ENCODE peak calls at places on chromosome 1, in nine cellular contexts. One of them, this sample, is unnamed. For H3K27me3, the result is how much of the 10 kb centered on the place peaks cover.

GRCh38 chr1:65512383-65512782 is 91.9 kb downstream of the LEPR start:
- DNase-seq in suprapubic skin: no peak
- DNase-seq in sigmoid colon: no peak
- DNase-seq in SK-N-SH: no peak
- DNase-seq in esophagus muscularis mucosa: no peak
- DNase-seq in transverse colon: no peak
- DNase-seq in upper lobe of left lung: no peak
- DNase-seq in H1: no peak
- DNase-seq in K562: no peak
- DNase-seq in this sample: no peak

GRCh38 chr1:85628791-85629531 is 48.4 kb downstream of the CCN1 start:
- DNase-seq in suprapubic skin: no peak
- DNase-seq in sigmoid colon: peak
- DNase-seq in SK-N-SH: no peak
- DNase-seq in esophagus muscularis mucosa: peak
- DNase-seq in transverse colon: peak
- DNase-seq in upper lobe of left lung: peak
- DNase-seq in H1: no peak
- DNase-seq in K562: peak
- DNase-seq in this sample: peak

GRCh38 chr1:30407030-30407861 is 316.1 kb downstream of the MATN1 start:
- DNase-seq in suprapubic skin: peak
- DNase-seq in sigmoid colon: peak
- DNase-seq in SK-N-SH: no peak
- DNase-seq in esophagus muscularis mucosa: peak
- DNase-seq in transverse colon: no peak
- DNase-seq in upper lobe of left lung: no peak
- DNase-seq in H1: no peak
- DNase-seq in K562: no peak
- DNase-seq in this sample: peak

GRCh38 chr1:22323846-22324504 is 127.7 kb upstream of the ZBTB40 start:
- DNase-seq in suprapubic skin: peak
- DNase-seq in sigmoid colon: peak
- DNase-seq in SK-N-SH: peak
- DNase-seq in esophagus muscularis mucosa: no peak
- DNase-seq in transverse colon: no peak
- DNase-seq in upper lobe of left lung: no peak
- DNase-seq in H1: no peak
- DNase-seq in K562: no peak
- DNase-seq in this sample: peak

GRCh38 chr1:17615157-17615556 is 75.7 kb downstream of the ARHGEF10L start:
- DNase-seq in suprapubic skin: no peak
- DNase-seq in sigmoid colon: no peak
- DNase-seq in SK-N-SH: no peak
- DNase-seq in esophagus muscularis mucosa: no peak
- DNase-seq in transverse colon: peak
- DNase-seq in upper lobe of left lung: no peak
- DNase-seq in H1: no peak
- DNase-seq in K562: no peak
- DNase-seq in this sample: no peak

GRCh38 chr1:12201343-12202189 is 28.3 kb upstream of the VPS13D start:
- DNase-seq in suprapubic skin: no peak
- DNase-seq in sigmoid colon: no peak
- DNase-seq in SK-N-SH: peak
- DNase-seq in esophagus muscularis mucosa: no peak
- DNase-seq in transverse colon: no peak
- DNase-seq in upper lobe of left lung: no peak
- DNase-seq in H1: no peak
- DNase-seq in K562: no peak
- DNase-seq in this sample: no peak

GRCh38 chr1:226108935-226109828 is 46.7 kb downstream of the H3-3A start:
- DNase-seq in suprapubic skin: no peak
- DNase-seq in sigmoid colon: peak
- DNase-seq in SK-N-SH: no peak
- DNase-seq in esophagus muscularis mucosa: no peak
- DNase-seq in transverse colon: no peak
- DNase-seq in upper lobe of left lung: no peak
- DNase-seq in H1: no peak
- DNase-seq in K562: peak
- DNase-seq in this sample: peak

GRCh38 chr1:168920456-168921094 is 185.9 kb upstream of the ATP1B1 start:
- DNase-seq in suprapubic skin: no peak
- DNase-seq in sigmoid colon: peak
- DNase-seq in SK-N-SH: no peak
- DNase-seq in esophagus muscularis mucosa: no peak
- DNase-seq in transverse colon: no peak
- DNase-seq in upper lobe of left lung: no peak
- DNase-seq in H1: no peak
- DNase-seq in K562: no peak
- DNase-seq in this sample: peak

GRCh38 chr1:101756411-101756810 is 240.3 kb downstream of the OLFM3 start:
- DNase-seq in suprapubic skin: no peak
- DNase-seq in sigmoid colon: no peak
- DNase-seq in SK-N-SH: no peak
- DNase-seq in esophagus muscularis mucosa: no peak
- DNase-seq in transverse colon: no peak
- DNase-seq in upper lobe of left lung: no peak
- DNase-seq in H1: no peak
- DNase-seq in K562: no peak
- DNase-seq in this sample: no peak

GRCh38 chr1:153260980-153261792 is 1.7 kb downstream of the LORICRIN start:
- DNase-seq in suprapubic skin: no peak
- DNase-seq in sigmoid colon: peak
- DNase-seq in SK-N-SH: peak
- DNase-seq in esophagus muscularis mucosa: peak
- DNase-seq in transverse colon: no peak
- DNase-seq in upper lobe of left lung: peak
- DNase-seq in H1: no peak
- DNase-seq in K562: peak
- DNase-seq in this sample: no peak

GRCh38 chr1:35539073-35539823 is 18.0 kb downstream of the KIAA0319L start:
- DNase-seq in suprapubic skin: no peak
- DNase-seq in sigmoid colon: no peak
- DNase-seq in SK-N-SH: no peak
- DNase-seq in esophagus muscularis mucosa: no peak
- DNase-seq in transverse colon: no peak
- DNase-seq in upper lobe of left lung: no peak
- DNase-seq in H1: no peak
- DNase-seq in K562: no peak
- DNase-seq in this sample: no peak

GRCh38 chr1:206685749-206686485 is 1.2 kb downstream of the MAPKAPK2 start:
- DNase-seq in suprapubic skin: peak
- DNase-seq in sigmoid colon: peak
- DNase-seq in SK-N-SH: peak
- DNase-seq in esophagus muscularis mucosa: no peak
- DNase-seq in transverse colon: peak
- DNase-seq in upper lobe of left lung: peak
- DNase-seq in H1: no peak
- DNase-seq in K562: peak
- DNase-seq in this sample: peak

GRCh38 chr1:163673756-163674155 is 352.0 kb downstream of the NUF2 start:
- DNase-seq in suprapubic skin: no peak
- DNase-seq in sigmoid colon: no peak
- DNase-seq in SK-N-SH: no peak
- DNase-seq in esophagus muscularis mucosa: no peak
- DNase-seq in transverse colon: no peak
- DNase-seq in upper lobe of left lung: no peak
- DNase-seq in H1: no peak
- DNase-seq in K562: no peak
- DNase-seq in this sample: no peak

GRCh38 chr1:9883585-9884449 is 26.3 kb downstream of the CTNNBIP1 start:
- DNase-seq in suprapubic skin: no peak
- DNase-seq in sigmoid colon: no peak
- DNase-seq in SK-N-SH: no peak
- DNase-seq in esophagus muscularis mucosa: no peak
- DNase-seq in transverse colon: no peak
- DNase-seq in upper lobe of left lung: no peak
- DNase-seq in H1: no peak
- DNase-seq in K562: no peak
- DNase-seq in this sample: no peak

GRCh38 chr1:78683079-78683478 is 33.4 kb downstream of the IFI44 start:
- DNase-seq in suprapubic skin: no peak
- DNase-seq in sigmoid colon: no peak
- DNase-seq in SK-N-SH: no peak
- DNase-seq in esophagus muscularis mucosa: no peak
- DNase-seq in transverse colon: no peak
- DNase-seq in upper lobe of left lung: no peak
- DNase-seq in H1: no peak
- DNase-seq in K562: no peak
- DNase-seq in this sample: no peak

GRCh38 chr1:206460846-206461426 is 9.3 kb upstream of the IKBKE start:
- DNase-seq in suprapubic skin: no peak
- DNase-seq in sigmoid colon: no peak
- DNase-seq in SK-N-SH: no peak
- DNase-seq in esophagus muscularis mucosa: no peak
- DNase-seq in transverse colon: no peak
- DNase-seq in upper lobe of left lung: no peak
- DNase-seq in H1: no peak
- DNase-seq in K562: no peak
- DNase-seq in this sample: no peak

GRCh38 chr1:10663668-10664035 is 132.8 kb downstream of the CASZ1 start:
- DNase-seq in suprapubic skin: no peak
- DNase-seq in sigmoid colon: peak
- DNase-seq in SK-N-SH: peak
- DNase-seq in esophagus muscularis mucosa: no peak
- DNase-seq in transverse colon: peak
- DNase-seq in upper lobe of left lung: no peak
- DNase-seq in H1: no peak
- DNase-seq in K562: no peak
- DNase-seq in this sample: peak

DNA sequence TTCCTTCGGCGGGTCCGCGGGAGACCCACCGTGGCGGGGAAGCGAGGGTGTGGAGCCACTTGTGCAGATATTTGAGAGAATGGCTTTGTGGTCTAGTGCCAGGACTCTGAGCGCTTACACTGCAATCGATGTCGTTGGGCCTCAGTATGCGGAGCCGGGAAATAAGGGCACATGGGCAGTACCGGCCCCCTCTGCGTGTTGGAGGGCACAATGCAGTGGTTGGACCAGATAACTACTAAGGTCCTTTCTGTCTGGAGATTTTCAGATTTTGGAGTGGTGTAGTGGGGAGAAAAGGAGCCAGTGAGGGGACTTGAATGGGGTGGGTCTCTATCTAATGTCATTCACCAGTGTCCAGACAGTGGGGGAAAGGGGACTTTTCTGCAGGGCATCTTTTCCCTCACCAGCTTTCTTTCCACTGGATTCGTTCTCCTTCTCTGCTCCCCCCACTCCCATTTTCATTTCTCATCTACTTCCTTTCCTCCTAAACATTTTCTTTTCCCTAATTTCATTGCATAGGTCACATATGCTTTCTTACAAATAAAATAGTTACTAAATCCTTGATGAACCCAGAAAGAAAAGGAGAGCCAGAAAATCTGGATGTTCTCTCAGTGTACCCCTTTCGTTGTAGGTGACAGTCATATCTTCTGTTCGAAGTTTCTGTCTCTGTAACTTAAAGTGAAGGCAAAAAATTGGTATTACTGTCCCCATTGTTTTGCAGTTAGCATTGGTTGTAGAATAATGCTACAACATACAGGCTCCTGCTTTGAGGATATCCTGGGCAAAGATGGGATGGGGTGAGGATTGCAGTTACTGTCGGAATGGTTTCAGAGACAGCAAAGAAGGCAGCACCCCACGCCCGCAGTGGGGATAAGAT is 1.4 kb downstream of the ATF3 start:
- DNase-seq in suprapubic skin: no peak
- DNase-seq in sigmoid colon: peak
- DNase-seq in SK-N-SH: no peak
- DNase-seq in esophagus muscularis mucosa: no peak
- DNase-seq in transverse colon: no peak
- DNase-seq in upper lobe of left lung: no peak
- DNase-seq in H1: no peak
- DNase-seq in K562: no peak
- DNase-seq in this sample: no peak
- TF ChIP-seq POLR2AphosphoS5 in suprapubic skin: no peak
- TF ChIP-seq POLR2AphosphoS5 in sigmoid colon: no peak
- TF ChIP-seq POLR2AphosphoS5 in SK-N-SH: no peak
- TF ChIP-seq POLR2AphosphoS5 in esophagus muscularis mucosa: no peak
- TF ChIP-seq POLR2AphosphoS5 in transverse colon: peak
- TF ChIP-seq POLR2AphosphoS5 in upper lobe of left lung: no peak
- TF ChIP-seq POLR2AphosphoS5 in H1: no peak
- TF ChIP-seq POLR2AphosphoS5 in K562: no peak
- TF ChIP-seq POLR2AphosphoS5 in this sample: no peak

GRCh38 chr1:18639335-18640055 is 8.8 kb downstream of the PAX7 start:
- DNase-seq in suprapubic skin: no peak
- DNase-seq in sigmoid colon: no peak
- DNase-seq in SK-N-SH: no peak
- DNase-seq in esophagus muscularis mucosa: no peak
- DNase-seq in transverse colon: no peak
- DNase-seq in upper lobe of left lung: no peak
- DNase-seq in H1: no peak
- DNase-seq in K562: no peak
- DNase-seq in this sample: no peak
- H3K27me3 ChIP-seq in suprapubic skin: half or more
- H3K27me3 ChIP-seq in sigmoid colon: half or more
- H3K27me3 ChIP-seq in SK-N-SH: half or more
- H3K27me3 ChIP-seq in esophagus muscularis mucosa: half or more
- H3K27me3 ChIP-seq in transverse colon: half or more
- H3K27me3 ChIP-seq in upper lobe of left lung: under half
- H3K27me3 ChIP-seq in H1: half or more
- H3K27me3 ChIP-seq in K562: half or more
- H3K27me3 ChIP-seq in this sample: half or more

DNA sequence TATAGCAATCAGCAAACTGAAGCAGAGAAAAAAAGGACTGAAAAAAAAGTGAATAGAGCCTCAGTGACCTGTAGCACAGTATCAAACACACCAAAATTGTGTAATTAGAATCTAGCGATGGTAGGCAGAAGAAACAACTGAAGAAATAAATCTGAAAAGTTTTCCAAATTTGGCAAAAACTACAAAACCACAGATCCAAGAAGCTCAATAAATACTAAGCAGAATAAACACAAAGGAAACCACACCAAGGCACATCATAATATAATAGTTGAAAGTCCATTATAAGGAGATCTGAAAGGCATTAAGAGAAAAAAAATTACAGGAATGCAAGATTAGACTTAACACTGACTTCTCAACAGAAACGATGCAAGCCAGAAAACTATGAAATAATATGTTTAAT is 7.1 kb upstream of the IL12RB2 start:
- DNase-seq in suprapubic skin: no peak
- DNase-seq in sigmoid colon: no peak
- DNase-seq in SK-N-SH: no peak
- DNase-seq in esophagus muscularis mucosa: no peak
- DNase-seq in transverse colon: no peak
- DNase-seq in upper lobe of left lung: no peak
- DNase-seq in H1: no peak
- DNase-seq in K562: no peak
- DNase-seq in this sample: no peak
- TF ChIP-seq EP300 in suprapubic skin: no peak
- TF ChIP-seq EP300 in sigmoid colon: no peak
- TF ChIP-seq EP300 in SK-N-SH: no peak
- TF ChIP-seq EP300 in esophagus muscularis mucosa: no peak
- TF ChIP-seq EP300 in transverse colon: no peak
- TF ChIP-seq EP300 in upper lobe of left lung: no peak
- TF ChIP-seq EP300 in H1: no peak
- TF ChIP-seq EP300 in K562: no peak
- TF ChIP-seq EP300 in this sample: no peak

DNA sequence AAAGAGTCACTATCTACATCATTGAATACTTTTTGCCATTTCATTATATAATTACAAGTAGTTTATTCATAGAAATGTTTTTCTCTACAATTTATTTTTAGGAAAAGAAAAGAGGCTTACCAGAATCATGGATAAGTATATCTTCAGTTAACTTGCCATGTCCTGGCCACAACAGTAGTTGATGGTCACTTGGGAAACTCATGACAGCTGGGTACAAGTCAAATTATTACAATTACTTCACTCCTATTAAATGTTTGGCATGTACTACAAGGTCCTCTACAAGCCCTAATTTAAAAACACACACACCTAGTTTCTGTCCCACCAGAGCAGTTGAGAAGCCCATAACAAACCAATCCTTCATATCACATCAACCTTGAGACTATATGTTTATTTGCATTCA is 29.4 kb downstream of the PALMD start:
- DNase-seq in suprapubic skin: no peak
- DNase-seq in sigmoid colon: no peak
- DNase-seq in SK-N-SH: no peak
- DNase-seq in esophagus muscularis mucosa: no peak
- DNase-seq in transverse colon: no peak
- DNase-seq in upper lobe of left lung: no peak
- DNase-seq in H1: no peak
- DNase-seq in K562: no peak
- DNase-seq in this sample: no peak
- TF ChIP-seq POLR2AphosphoS5 in suprapubic skin: no peak
- TF ChIP-seq POLR2AphosphoS5 in sigmoid colon: no peak
- TF ChIP-seq POLR2AphosphoS5 in SK-N-SH: no peak
- TF ChIP-seq POLR2AphosphoS5 in esophagus muscularis mucosa: no peak
- TF ChIP-seq POLR2AphosphoS5 in transverse colon: no peak
- TF ChIP-seq POLR2AphosphoS5 in upper lobe of left lung: no peak
- TF ChIP-seq POLR2AphosphoS5 in H1: no peak
- TF ChIP-seq POLR2AphosphoS5 in K562: no peak
- TF ChIP-seq POLR2AphosphoS5 in this sample: no peak